ENCODE peak calls at places on chromosomes 11 and 22, in seven cellular contexts. S is fibroblast of the aortic adventitia, Y is chondrocyte, B is IMR-90, T is progenitor cell of endocrine pancreas, I is BJ, N is cardiac muscle cell. G is an unnamed sample.

GRCh38 chr11:1570001-1570453 is 2.0 kb downstream of the DUSP8 start:
- DNase-seq in S (no peak), T (no peak), Y (no peak), I (no peak), B (no peak), N (no peak), G (no peak)

GRCh38 chr11:49995559-49995958 is 13.2 kb upstream of the OR4C12 start:
- DNase-seq in I (no peak), T (no peak), N (peak; percentile 49), S (peak; percentile 63), B (peak; percentile 50), Y (no peak), G (no peak)

GRCh38 chr11:130738618-130739017 is 177.7 kb downstream of the SNX19 start:
- DNase-seq in N (peak; percentile 25), S (peak; percentile 45), I (peak; percentile 68), Y (no peak), B (peak; percentile 66), T (no peak), G (no peak)

GRCh38 chr22:38460367-38460952 is 5.5 kb upstream of the KCNJ4 start:
- DNase-seq in I (no peak), B (no peak), S (no peak), Y (no peak), T (no peak), N (no peak), G (no peak)

GRCh38 chr11:71420455-71421241 is 27.5 kb downstream of the DHCR7 start:
- DNase-seq in Y (no peak), T (peak; percentile 51), S (peak; percentile 63), N (peak; percentile 67), I (no peak), B (peak; percentile 55), G (no peak)

GRCh38 chr22:50261615-50262459 is at the start of gene MAPK12:
- DNase-seq in T (peak; percentile 61), I (no peak), Y (no peak), N (peak; percentile 68), B (no peak), S (no peak), G (no peak)

GRCh38 chr11:61683961-61684869 is 4.0 kb downstream of the DAGLA start:
- DNase-seq in N (peak; percentile 41), Y (no peak), B (peak; percentile 43), S (peak; percentile 55), I (no peak), T (no peak), G (no peak)

GRCh38 chr22:44947029-44947428 is 62.8 kb downstream of the PHF21B start:
- DNase-seq in N (no peak), B (no peak), I (no peak), Y (no peak), T (no peak), S (no peak), G (no peak)

GRCh38 chr22:31926969-31927368 is 17.4 kb upstream of the YWHAH start:
- DNase-seq in Y (no peak), T (no peak), I (no peak), N (no peak), S (no peak), B (no peak), G (no peak)

GRCh38 chr11:110951041-110951440 is 238.8 kb upstream of the ARHGAP20 start:
- DNase-seq in N (no peak), S (no peak), I (no peak), B (no peak), Y (no peak), T (no peak), G (no peak)

GRCh38 chr11:120339394-120339890 is 3.2 kb downstream of the ARHGEF12 start:
- DNase-seq in S (peak; percentile 39), I (no peak), B (peak; percentile 43), N (no peak), T (no peak), Y (no peak), G (no peak)

GRCh38 chr11:56905936-56906335 is 82.8 kb upstream of the OR5AK2 start:
- DNase-seq in N (no peak), Y (no peak), T (no peak), B (no peak), S (no peak), I (no peak), G (no peak)

GRCh38 chr22:36454916-36455570 is 26.4 kb downstream of the TXN2 start:
- DNase-seq in N (peak; percentile 93), B (peak; percentile 84), Y (no peak), T (peak; percentile 94), S (peak; percentile 72), I (no peak), G (peak; percentile 90)
- TF ChIP-seq CTCF in N (peak; percentile 7), B (no peak), Y (peak; percentile 29), T (peak; percentile 16), S (no peak), I (no peak), G (no peak)

DNA sequence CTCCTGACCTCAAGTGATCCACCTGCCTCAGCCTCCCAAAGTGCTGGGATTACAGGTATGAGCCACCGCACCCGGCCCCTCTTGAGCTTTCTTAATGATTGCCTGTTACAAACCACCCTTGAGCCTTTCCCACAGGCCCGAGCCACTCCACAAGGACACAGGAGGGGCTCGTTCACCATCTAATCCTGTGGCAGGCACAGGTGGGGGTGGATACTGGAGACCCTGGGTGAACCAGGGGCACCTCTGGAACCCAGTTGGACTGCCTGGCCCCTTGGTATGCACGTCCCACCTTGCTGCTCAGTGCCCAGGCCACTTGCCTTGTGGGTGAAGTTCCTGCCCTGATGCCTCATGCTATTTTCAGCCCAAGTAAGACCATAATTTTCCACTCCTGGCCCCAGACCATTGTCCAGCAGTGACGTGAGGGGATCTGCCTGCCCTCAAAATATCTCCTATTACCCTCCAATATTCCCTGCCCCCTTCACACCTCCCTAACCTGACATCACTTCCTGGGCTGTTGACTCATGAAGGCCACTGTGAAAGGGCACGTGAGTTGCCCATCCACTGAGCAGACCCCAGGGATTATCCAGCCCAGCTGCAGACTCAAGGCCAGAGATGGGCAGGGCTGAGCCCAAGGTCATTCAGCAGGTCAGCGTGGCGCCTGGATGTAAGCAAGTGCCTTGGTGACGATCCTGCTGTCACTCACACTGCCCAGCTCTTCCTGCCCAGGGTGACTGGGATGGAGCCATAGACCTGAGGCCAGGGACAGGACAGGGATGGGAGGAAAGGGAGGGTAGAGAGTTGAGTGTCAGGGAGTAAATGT is 19.6 kb downstream of the P2RY2 start:
- DNase-seq in N (peak; percentile 53), Y (no peak), B (peak; percentile 52), T (no peak), S (peak; percentile 27), I (no peak), G (no peak)
- TF ChIP-seq CTCF in N (no peak), Y (no peak), B (no peak), T (no peak), S (no peak), I (no peak), G (no peak)

GRCh38 chr11:134578807-134579708 is 167.0 kb upstream of the B3GAT1 start:
- DNase-seq in N (no peak), Y (no peak), B (no peak), T (no peak), I (no peak), S (no peak), G (peak; percentile 79)
- TF ChIP-seq CTCF in N (no peak), Y (no peak), B (no peak), T (no peak), I (no peak), S (no peak), G (no peak)

GRCh38 chr11:3808846-3809623 is 675 bp downstream of the PGAP2 start:
- DNase-seq in B (peak; percentile 41), Y (no peak), T (no peak), S (peak; percentile 55), I (no peak), N (peak; percentile 50), G (no peak)
- TF ChIP-seq CTCF in B (peak; percentile 39), Y (peak; percentile 64), T (peak; percentile 43), S (peak; percentile 42), I (peak; percentile 58), N (peak; percentile 39), G (peak; percentile 28)

GRCh38 chr11:92739020-92739419 is 230.4 kb upstream of the MTNR1B start:
- DNase-seq in N (peak; percentile 75), B (peak; percentile 29), T (no peak), I (peak; percentile 19), S (peak; percentile 75), Y (no peak), G (no peak)

GRCh38 chr11:92738281-92738680 is 231.2 kb upstream of the MTNR1B start:
- DNase-seq in S (peak; percentile 2), Y (no peak), T (no peak), I (no peak), B (no peak), N (peak; percentile 44), G (no peak)

GRCh38 chr11:92740251-92740650 is 229.2 kb upstream of the MTNR1B start:
- DNase-seq in Y (no peak), I (no peak), T (no peak), S (peak; percentile 0), B (no peak), N (no peak), G (no peak)

GRCh38 chr11:92735039-92735438 is 234.4 kb upstream of the MTNR1B start:
- DNase-seq in N (peak; percentile 9), Y (no peak), T (no peak), I (no peak), S (no peak), B (no peak), G (no peak)
- TF ChIP-seq CTCF in N (peak; percentile 49), Y (peak; percentile 73), T (peak; percentile 57), I (peak; percentile 27), S (no peak), B (peak; percentile 12), G (peak; percentile 46)

GRCh38 chr11:121648306-121648705 is 195.5 kb upstream of the SORL1-AS1 start:
- DNase-seq in S (no peak), B (no peak), Y (no peak), I (no peak), T (no peak), N (no peak), G (no peak)

GRCh38 chr11:121649798-121650197 is 197.0 kb upstream of the SORL1-AS1 start:
- DNase-seq in S (no peak), N (no peak), T (no peak), I (no peak), B (peak; percentile 41), Y (no peak), G (no peak)

GRCh38 chr11:121650520-121651266 is 197.9 kb upstream of the SORL1-AS1 start:
- DNase-seq in B (no peak), S (no peak), T (no peak), I (no peak), N (no peak), Y (no peak), G (no peak)

GRCh38 chr11:121643530-121644512 is 191.1 kb upstream of the SORL1-AS1 start:
- DNase-seq in S (no peak), I (no peak), Y (no peak), T (no peak), B (no peak), N (no peak), G (no peak)

GRCh38 chr11:121645596-121645995 is 192.8 kb upstream of the SORL1-AS1 start:
- DNase-seq in N (no peak), I (no peak), B (peak; percentile 68), Y (no peak), T (no peak), S (peak; percentile 32), G (no peak)
- TF ChIP-seq CTCF in N (no peak), I (no peak), B (no peak), Y (no peak), T (no peak), S (no peak), G (no peak)

GRCh38 chr11:81420668-81421550 is 1312.8 kb downstream of the FAM181B start:
- DNase-seq in Y (no peak), T (no peak), B (no peak), N (no peak), S (no peak), I (no peak), G (no peak)
- TF ChIP-seq CTCF in Y (no peak), T (peak; percentile 31), B (no peak), N (no peak), S (no peak), I (no peak), G (no peak)

GRCh38 chr11:14623036-14623435 is 20.6 kb upstream of the PDE3B start:
- DNase-seq in I (no peak), B (no peak), T (no peak), S (no peak), N (no peak), Y (no peak), G (no peak)
- TF ChIP-seq CTCF in I (no peak), B (no peak), T (no peak), S (no peak), N (no peak), Y (no peak), G (no peak)

G was measured in osteocyte.